ENCODE peak calls at places on chromosomes 7 and 10, in six cellular contexts. C is A549, L is K562, U is HepG2, B is SK-N-SH, P is GM12878. Z is an unnamed sample.

GRCh38 chr7:134565643-134566136 is 16.8 kb downstream of the AKR1B15 start:
- DNase-seq in L (no peak), P (no peak), U (no peak), C (no peak), B (no peak), Z (no peak)

GRCh38 chr10:96991313-96991841 is 159.3 kb downstream of the LCOR start:
- DNase-seq in U (no peak), B (no peak), C (no peak), L (no peak), P (no peak), Z (no peak)

GRCh38 chr7:97401398-97401797 is 283.9 kb downstream of the SDHAF3 start:
- DNase-seq in L (no peak), U (no peak), B (no peak), C (no peak), P (no peak), Z (no peak)

GRCh38 chr10:3045471-3046209 is 21.7 kb upstream of the PFKP start:
- DNase-seq in L (peak; percentile 83), B (peak; percentile 67), U (peak; percentile 27), P (no peak), C (peak; percentile 82), Z (peak; percentile 54)

GRCh38 chr10:128087146-128087883 is 38.9 kb downstream of the MKI67 start:
- DNase-seq in P (no peak), B (no peak), C (no peak), U (no peak), L (no peak), Z (no peak)

GRCh38 chr7:8418627-8419245 is 14.7 kb upstream of the NXPH1 start:
- DNase-seq in L (peak; percentile 58), C (peak; percentile 68), U (peak; percentile 52), P (peak; percentile 19), B (peak; percentile 60), Z (no peak)

GRCh38 chr7:63024446-63024845 is 974.2 kb upstream of the ZNF722 start:
- DNase-seq in U (no peak), P (no peak), B (no peak), L (no peak), C (no peak), Z (no peak)

GRCh38 chr7:148367701-148368475 is 222.7 kb upstream of the C7orf33 start:
- DNase-seq in C (no peak), L (no peak), B (no peak), P (no peak), U (no peak), Z (no peak)

GRCh38 chr10:68564712-68565111 is 4.6 kb downstream of the TET1 start:
- DNase-seq in B (no peak), P (no peak), L (no peak), C (no peak), U (no peak), Z (no peak)

GRCh38 chr10:122333037-122333436 is 41.5 kb upstream of the PLEKHA1 start:
- DNase-seq in U (no peak), B (no peak), L (no peak), P (no peak), C (no peak), Z (no peak)

GRCh38 chr7:71173955-71174354 is 42.0 kb downstream of the GALNT17 start:
- DNase-seq in P (no peak), B (no peak), U (no peak), C (no peak), L (no peak), Z (no peak)

GRCh38 chr10:100985336-100985735 is 2.0 kb downstream of the MRPL43 start:
- DNase-seq in U (peak; percentile 48), P (no peak), L (peak; percentile 21), B (no peak), C (no peak), Z (no peak)

GRCh38 chr7:50677279-50677996 is 105.3 kb downstream of the GRB10 start:
- DNase-seq in B (no peak), P (no peak), L (no peak), C (no peak), U (peak; percentile 41), Z (no peak)

GRCh38 chr10:85674851-85675250 is 691.7 kb downstream of the GRID1 start:
- DNase-seq in U (no peak), P (no peak), C (no peak), B (no peak), L (no peak), Z (no peak)

GRCh38 chr10:73873843-73874215 is 526 bp downstream of the CAMK2G start:
- DNase-seq in L (peak; percentile 84), P (no peak), B (peak; percentile 80), C (no peak), U (no peak), Z (no peak)

GRCh38 chr7:111459757-111460280 is 102.5 kb downstream of the IMMP2L start:
- DNase-seq in U (no peak), L (peak; percentile 34), C (no peak), B (no peak), P (no peak), Z (no peak)

GRCh38 chr10:73379064-73379748 is 20.5 kb upstream of the CFAP70 start:
- DNase-seq in C (no peak), B (no peak), L (no peak), P (no peak), U (no peak), Z (no peak)

GRCh38 chr7:107691713-107692112 is 31.1 kb downstream of the SLC26A4 start:
- DNase-seq in U (no peak), P (no peak), B (no peak), L (no peak), C (no peak), Z (no peak)

GRCh38 chr7:4693749-4694148 is 11.7 kb downstream of the FOXK1 start:
- DNase-seq in B (no peak), P (no peak), U (no peak), L (no peak), C (no peak), Z (no peak)

GRCh38 chr7:117087639-117088396 is 134.5 kb downstream of the ST7 start:
- DNase-seq in U (no peak), P (no peak), B (no peak), C (no peak), L (no peak), Z (no peak)

GRCh38 chr7:108598153-108598552 is 28.5 kb downstream of the DNAJB9 start:
- DNase-seq in B (no peak), U (no peak), P (no peak), L (no peak), C (no peak), Z (no peak)

GRCh38 chr7:94620703-94621118 is 35.2 kb downstream of the SGCE start:
- DNase-seq in U (peak; percentile 82), C (peak; percentile 79), B (peak; percentile 33), P (peak; percentile 89), L (no peak), Z (peak; percentile 3)

GRCh38 chr10:127881262-127881661 is 11.5 kb downstream of the CLRN3 start:
- DNase-seq in L (no peak), C (no peak), B (no peak), U (peak; percentile 58), P (no peak), Z (no peak)

GRCh38 chr10:114239117-114239993 is at the start of gene VWA2:
- DNase-seq in P (no peak), B (no peak), L (no peak), U (no peak), C (peak; percentile 22), Z (peak; percentile 86)

DNA sequence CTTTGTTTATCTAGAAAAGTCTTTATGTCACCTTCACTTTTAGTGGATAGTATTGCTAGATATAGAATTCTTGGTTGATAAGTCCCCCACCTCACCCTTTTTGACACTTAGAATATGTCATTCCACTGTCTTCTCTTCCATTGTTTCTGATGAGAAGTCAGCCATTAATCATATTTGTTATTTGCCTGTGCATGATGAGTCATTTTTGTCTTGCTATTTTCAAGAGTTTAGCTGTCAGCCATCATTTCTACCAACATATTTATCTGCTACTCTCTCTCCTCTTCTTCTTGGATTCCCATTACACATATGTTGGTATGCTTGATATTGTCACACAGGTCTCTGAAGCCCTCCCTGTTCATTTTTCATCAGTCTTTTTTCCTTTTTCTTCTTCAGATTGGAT is 160.8 kb upstream of the TCF7L2 start:
- DNase-seq in P (no peak), L (no peak), U (no peak), C (no peak), B (no peak), Z (no peak)
- TF ChIP-seq MAX in P (no peak), L (no peak), U (no peak), C (no peak), B (no peak), Z (no peak)

DNA sequence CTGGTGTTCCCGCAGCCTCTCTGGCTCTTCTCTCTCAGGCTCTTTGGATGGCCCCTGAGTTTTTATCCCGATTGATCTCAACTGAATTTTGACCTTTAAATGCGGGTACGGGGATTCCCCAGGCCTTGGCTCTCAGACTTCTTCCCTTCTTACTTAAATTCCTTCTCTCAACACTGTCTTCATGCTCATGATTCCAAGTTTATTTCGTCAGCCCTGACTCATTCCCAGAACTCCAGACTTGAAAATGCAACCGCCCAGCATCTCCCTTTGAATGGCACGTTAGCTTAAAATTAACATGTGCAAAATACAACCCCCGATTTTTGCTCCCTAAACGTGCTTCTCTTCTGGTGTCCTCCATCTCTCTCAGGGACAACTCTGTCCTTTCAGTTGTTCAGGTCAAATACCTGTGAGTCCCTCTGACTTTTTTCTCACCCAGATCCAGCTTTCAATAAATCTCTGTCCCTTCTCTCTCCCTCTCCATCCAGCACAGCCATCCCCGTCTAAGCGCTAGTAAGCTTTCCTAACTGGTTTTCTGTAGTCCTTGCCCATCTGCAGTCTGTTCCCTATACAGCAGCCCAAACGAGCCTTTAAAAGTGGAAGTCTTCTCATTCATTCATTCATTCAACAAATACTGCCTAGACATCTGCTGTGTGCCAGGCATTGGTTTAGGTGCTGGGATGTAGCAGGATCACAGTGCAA is 7.1 kb downstream of the HECW1 start:
- DNase-seq in L (no peak), B (no peak), U (no peak), C (no peak), P (no peak), Z (no peak)
- TF ChIP-seq RFX5 in L (no peak), B (no peak), U (no peak), C (no peak), P (no peak), Z (no peak)

DNA sequence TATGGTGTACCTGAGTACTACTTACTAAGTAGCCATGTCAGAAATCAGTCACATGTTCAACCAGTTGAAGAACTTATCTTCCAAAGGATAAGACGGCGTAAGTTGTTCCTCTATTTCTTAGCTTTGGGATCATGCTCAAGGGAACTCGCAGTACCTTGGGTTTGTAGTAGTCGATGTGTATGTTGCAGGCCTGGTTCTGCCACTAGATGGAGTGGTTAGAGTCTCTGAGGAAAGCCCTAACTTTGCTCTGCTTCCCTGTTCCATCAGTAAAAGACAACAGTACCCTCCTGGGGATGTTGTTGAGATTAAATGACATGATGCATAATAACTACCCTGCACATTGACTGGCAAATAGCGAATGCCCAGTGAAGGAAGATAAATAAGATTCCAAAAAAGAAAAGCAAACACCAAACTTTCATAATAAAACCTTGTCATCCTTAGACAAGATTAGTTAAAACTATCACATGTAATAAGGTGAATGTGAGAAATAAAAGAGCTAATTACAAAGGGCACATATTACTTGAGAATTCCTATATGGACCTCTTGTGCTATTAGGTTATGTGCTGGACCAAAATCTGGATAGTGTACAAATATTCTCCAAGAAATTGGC is 165.9 kb downstream of the ABCA13 start:
- DNase-seq in C (peak; percentile 37), L (no peak), U (peak; percentile 10), B (peak; percentile 14), P (no peak), Z (no peak)
- TF ChIP-seq MAX in C (no peak), L (no peak), U (no peak), B (no peak), P (no peak), Z (no peak)

DNA sequence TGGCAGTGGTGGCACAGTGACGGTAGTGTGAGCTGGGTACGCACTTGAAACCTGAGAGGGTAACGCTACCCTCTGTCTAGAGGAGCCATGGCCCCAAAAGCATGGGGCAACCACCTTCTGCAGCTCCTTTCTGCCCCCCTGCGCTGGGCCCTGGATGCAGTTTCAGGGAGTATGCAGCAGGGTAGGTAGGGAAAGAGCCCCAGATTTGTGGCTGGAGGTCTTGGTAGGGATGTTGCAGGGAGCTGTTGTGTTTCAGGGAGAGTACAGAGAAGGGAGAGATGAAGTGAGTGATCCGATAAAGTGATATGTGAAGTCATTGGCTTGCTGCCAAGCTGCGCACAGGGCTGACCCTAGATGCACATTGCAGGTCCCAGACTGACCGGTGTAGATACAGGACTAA is 2.7 kb upstream of the PGAM2 start:
- DNase-seq in L (no peak), P (no peak), B (peak; percentile 73), U (no peak), C (no peak), Z (no peak)
- TF ChIP-seq RFX5 in L (no peak), P (no peak), B (no peak), U (no peak), C (no peak), Z (no peak)

Z was measured in H1.